ENCODE peak calls at places on chromosomes 5 and 9, in four cellular contexts. One of them, this sample, is unnamed. For H3K36me3, the result is how much of the 10 kb centered on the place peaks cover.

GRCh38 chr5:21680196-21680595 is 1172.9 kb downstream of the CDH12 start:
- DNase-seq in HCT116: no peak
- DNase-seq in K562: no peak
- DNase-seq in HepG2: no peak
- DNase-seq in this sample: no peak

GRCh38 chr5:168833383-168833782 is 254.2 kb upstream of the PANK3 start:
- DNase-seq in HCT116: no peak
- DNase-seq in HepG2: no peak
- DNase-seq in K562: no peak
- DNase-seq in this sample: no peak

GRCh38 chr5:126525630-126526245 is 69.3 kb downstream of the ALDH7A1 start:
- DNase-seq in HepG2: peak
- DNase-seq in HCT116: peak
- DNase-seq in K562: no peak
- DNase-seq in this sample: no peak

GRCh38 chr5:167671176-167671575 is 620.3 kb upstream of the WWC1 start:
- DNase-seq in K562: no peak
- DNase-seq in HepG2: no peak
- DNase-seq in HCT116: no peak
- DNase-seq in this sample: no peak

GRCh38 chr9:19720374-19720773 is 68.5 kb downstream of the SLC24A2 start:
- DNase-seq in HCT116: no peak
- DNase-seq in K562: no peak
- DNase-seq in HepG2: peak
- DNase-seq in this sample: no peak

GRCh38 chr9:127163409-127163808 is 41.0 kb upstream of the ANGPTL2 start:
- DNase-seq in HCT116: no peak
- DNase-seq in HepG2: peak
- DNase-seq in K562: no peak
- DNase-seq in this sample: no peak

GRCh38 chr9:33489070-33489469 is 15.3 kb upstream of the NOL6 start:
- DNase-seq in K562: no peak
- DNase-seq in HCT116: no peak
- DNase-seq in HepG2: no peak
- DNase-seq in this sample: no peak

GRCh38 chr5:102623295-102623694 is 124.5 kb upstream of the SLCO6A1 start:
- DNase-seq in K562: no peak
- DNase-seq in HCT116: no peak
- DNase-seq in HepG2: no peak
- DNase-seq in this sample: no peak

GRCh38 chr5:179060116-179061008 is at the start of gene ZNF354C:
- DNase-seq in K562: no peak
- DNase-seq in HCT116: no peak
- DNase-seq in HepG2: no peak
- DNase-seq in this sample: no peak

GRCh38 chr5:54895816-54896341 is 89.5 kb downstream of the ESM1 start:
- DNase-seq in HepG2: peak
- DNase-seq in HCT116: peak
- DNase-seq in K562: no peak
- DNase-seq in this sample: no peak

GRCh38 chr5:4905674-4906528 is 234.2 kb upstream of the ADAMTS16 start:
- DNase-seq in HCT116: no peak
- DNase-seq in K562: peak
- DNase-seq in HepG2: peak
- DNase-seq in this sample: no peak

GRCh38 chr5:33272288-33272687 is 168.5 kb upstream of the TARS1 start:
- DNase-seq in K562: no peak
- DNase-seq in HCT116: peak
- DNase-seq in HepG2: no peak
- DNase-seq in this sample: peak

GRCh38 chr5:158049459-158049858 is 190.5 kb upstream of the CLINT1 start:
- DNase-seq in K562: no peak
- DNase-seq in HepG2: no peak
- DNase-seq in HCT116: no peak
- DNase-seq in this sample: no peak

GRCh38 chr5:9523090-9523813 is 22.6 kb downstream of the SEMA5A start:
- DNase-seq in K562: no peak
- DNase-seq in HepG2: no peak
- DNase-seq in HCT116: no peak
- DNase-seq in this sample: no peak

GRCh38 chr9:5617749-5618148 is 11.2 kb upstream of the RIC1 start:
- DNase-seq in HCT116: no peak
- DNase-seq in HepG2: no peak
- DNase-seq in K562: no peak
- DNase-seq in this sample: no peak

GRCh38 chr5:116032094-116032517 is at the start of gene ARL14EPL:
- DNase-seq in K562: peak
- DNase-seq in HCT116: peak
- DNase-seq in HepG2: peak
- DNase-seq in this sample: peak

GRCh38 chr9:101510344-101510940 is 23.2 kb upstream of the RNF20 start:
- DNase-seq in HepG2: no peak
- DNase-seq in K562: no peak
- DNase-seq in HCT116: no peak
- DNase-seq in this sample: no peak

GRCh38 chr9:98791147-98792095 is 4.9 kb downstream of the ANKS6 start:
- DNase-seq in HepG2: peak
- DNase-seq in HCT116: peak
- DNase-seq in K562: peak
- DNase-seq in this sample: peak

GRCh38 chr5:154513669-154514084 is 35.6 kb upstream of the HAND1 start:
- DNase-seq in K562: no peak
- DNase-seq in HCT116: no peak
- DNase-seq in HepG2: no peak
- DNase-seq in this sample: no peak

GRCh38 chr5:40939753-40940152 is 30.5 kb downstream of the C7 start:
- DNase-seq in HCT116: no peak
- DNase-seq in HepG2: no peak
- DNase-seq in K562: no peak
- DNase-seq in this sample: no peak

DNA sequence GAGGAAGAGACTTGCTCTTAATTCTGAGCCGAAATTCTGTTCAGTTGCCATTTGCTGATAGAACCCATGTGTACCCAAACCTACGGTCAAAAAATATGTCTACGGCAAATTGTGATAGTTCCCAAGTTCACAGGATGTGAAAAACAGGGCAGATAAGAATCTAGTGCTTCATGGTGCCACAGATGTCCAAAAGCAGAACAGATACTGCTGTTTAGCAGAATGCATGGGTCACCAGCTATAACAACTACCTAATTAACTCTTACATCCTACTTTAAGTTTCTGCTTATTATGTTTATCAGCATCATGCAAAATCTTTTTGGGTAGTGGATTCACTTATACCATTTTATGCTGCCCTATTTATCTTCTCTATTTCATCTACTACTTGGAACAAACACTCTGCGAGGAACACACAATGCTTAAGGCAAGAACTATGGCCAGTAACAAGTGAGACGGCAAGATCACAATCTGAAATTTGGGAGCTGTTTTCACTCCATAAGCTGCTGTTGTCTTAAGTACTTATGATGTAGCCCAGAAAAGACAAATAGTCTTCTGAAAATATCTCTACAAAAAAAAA is 232.1 kb downstream of the TLR4 start:
- DNase-seq in HCT116: no peak
- DNase-seq in HepG2: no peak
- DNase-seq in K562: no peak
- DNase-seq in this sample: no peak
- TF ChIP-seq TCF7L2 in HCT116: no peak
- TF ChIP-seq TCF7L2 in HepG2: no peak
- TF ChIP-seq TCF7L2 in K562: no peak
- TF ChIP-seq TCF7L2 in this sample: no peak

GRCh38 chr9:68967800-68968199 is 46.1 kb downstream of the PRKACG start:
- DNase-seq in K562: no peak
- DNase-seq in HCT116: no peak
- DNase-seq in HepG2: no peak
- DNase-seq in this sample: no peak

GRCh38 chr9:68964765-68965164 is 49.1 kb downstream of the PRKACG start:
- DNase-seq in HCT116: no peak
- DNase-seq in K562: no peak
- DNase-seq in HepG2: no peak
- DNase-seq in this sample: no peak

GRCh38 chr9:68969538-68969937 is 44.4 kb downstream of the PRKACG start:
- DNase-seq in K562: peak
- DNase-seq in HepG2: peak
- DNase-seq in HCT116: no peak
- DNase-seq in this sample: no peak

GRCh38 chr9:68964102-68964541 is 49.8 kb downstream of the PRKACG start:
- DNase-seq in HepG2: no peak
- DNase-seq in HCT116: no peak
- DNase-seq in K562: no peak
- DNase-seq in this sample: no peak

DNA sequence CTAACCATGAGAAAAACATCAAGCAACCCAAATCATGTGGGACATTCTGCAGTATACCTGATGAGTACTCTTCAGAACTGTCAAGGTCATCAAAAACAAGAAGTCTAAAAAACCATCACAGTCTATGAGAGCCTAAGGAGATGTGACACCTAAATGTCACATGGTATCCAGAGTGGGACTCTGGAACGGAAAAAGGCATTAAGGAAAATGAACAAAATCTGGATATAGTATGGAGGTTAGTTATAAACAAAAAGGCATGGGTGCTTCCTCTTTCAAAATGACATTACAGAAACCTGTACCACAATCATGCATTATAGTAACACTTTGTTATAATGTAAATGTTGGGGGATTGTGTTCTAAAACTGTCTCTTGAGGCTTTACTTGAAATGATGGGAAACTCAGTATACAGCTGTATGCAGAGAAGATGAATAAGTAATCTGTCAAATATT is 47.4 kb downstream of the PRKACG start:
- DNase-seq in K562: no peak
- DNase-seq in HCT116: no peak
- DNase-seq in HepG2: no peak
- DNase-seq in this sample: no peak
- H3K4me3 ChIP-seq in K562: no peak
- H3K4me3 ChIP-seq in HCT116: no peak
- H3K4me3 ChIP-seq in HepG2: no peak
- H3K4me3 ChIP-seq in this sample: no peak

DNA sequence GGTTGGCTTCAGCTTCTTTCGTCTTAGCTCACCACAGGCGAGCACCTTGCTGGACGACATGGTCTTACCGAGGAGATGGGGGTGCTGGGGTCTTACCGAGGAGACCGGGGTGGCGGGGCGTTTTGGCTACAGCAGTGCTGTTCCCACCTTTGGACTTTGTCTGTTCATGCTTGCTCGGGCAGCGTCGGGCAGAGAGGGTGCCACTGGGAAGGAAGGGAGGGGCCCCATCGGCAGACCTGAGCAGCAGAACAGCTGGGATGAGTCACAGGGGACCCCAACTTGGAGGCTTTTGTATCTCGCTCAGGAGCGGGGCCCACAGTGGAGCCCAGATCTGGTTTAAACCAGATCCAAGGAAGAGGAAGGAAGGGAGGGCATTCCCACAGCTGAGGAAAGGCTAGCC is 106.0 kb upstream of the CACNA1B start:
- DNase-seq in K562: no peak
- DNase-seq in HCT116: no peak
- DNase-seq in HepG2: no peak
- DNase-seq in this sample: no peak
- H3K36me3 ChIP-seq in K562: half or more
- H3K36me3 ChIP-seq in HCT116: under half
- H3K36me3 ChIP-seq in HepG2: under half
- H3K36me3 ChIP-seq in this sample: under half

GRCh38 chr9:92136184-92136858 is 21.1 kb upstream of the SPTLC1 start:
- DNase-seq in K562: no peak
- DNase-seq in HepG2: no peak
- DNase-seq in HCT116: no peak
- DNase-seq in this sample: no peak

GRCh38 chr9:92135576-92135975 is 20.4 kb upstream of the SPTLC1 start:
- DNase-seq in HepG2: no peak
- DNase-seq in HCT116: no peak
- DNase-seq in K562: no peak
- DNase-seq in this sample: no peak

GRCh38 chr9:92133949-92134604 is 18.9 kb upstream of the SPTLC1 start:
- DNase-seq in HepG2: peak
- DNase-seq in K562: peak
- DNase-seq in HCT116: peak
- DNase-seq in this sample: peak

GRCh38 chr9:92138157-92138959 is 23.1 kb upstream of the SPTLC1 start:
- DNase-seq in K562: peak
- DNase-seq in HepG2: peak
- DNase-seq in HCT116: no peak
- DNase-seq in this sample: no peak

DNA sequence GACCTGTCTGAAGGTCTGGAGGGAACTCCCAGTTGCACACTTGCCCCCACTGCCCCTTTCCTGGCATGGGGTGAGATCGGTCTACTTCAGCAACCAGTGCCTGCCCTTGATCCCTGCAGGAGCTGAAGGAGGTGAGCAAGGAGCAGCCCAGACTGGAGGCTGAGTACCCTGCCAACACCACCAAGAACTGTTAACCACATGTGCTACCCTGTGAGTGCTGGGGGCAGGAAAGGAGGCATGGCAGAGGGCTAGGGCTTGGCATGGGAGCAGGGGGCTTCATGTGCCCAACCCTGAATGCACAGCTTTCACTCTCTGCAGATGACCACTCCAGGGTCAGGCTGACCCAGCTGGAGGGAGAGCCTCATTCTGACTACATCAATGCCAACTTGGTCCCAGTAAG is 17.3 kb upstream of the SPTLC1 start:
- DNase-seq in HepG2: no peak
- DNase-seq in K562: no peak
- DNase-seq in HCT116: no peak
- DNase-seq in this sample: no peak
- TF ChIP-seq TCF7L2 in HepG2: no peak
- TF ChIP-seq TCF7L2 in K562: no peak
- TF ChIP-seq TCF7L2 in HCT116: no peak
- TF ChIP-seq TCF7L2 in this sample: no peak

DNA sequence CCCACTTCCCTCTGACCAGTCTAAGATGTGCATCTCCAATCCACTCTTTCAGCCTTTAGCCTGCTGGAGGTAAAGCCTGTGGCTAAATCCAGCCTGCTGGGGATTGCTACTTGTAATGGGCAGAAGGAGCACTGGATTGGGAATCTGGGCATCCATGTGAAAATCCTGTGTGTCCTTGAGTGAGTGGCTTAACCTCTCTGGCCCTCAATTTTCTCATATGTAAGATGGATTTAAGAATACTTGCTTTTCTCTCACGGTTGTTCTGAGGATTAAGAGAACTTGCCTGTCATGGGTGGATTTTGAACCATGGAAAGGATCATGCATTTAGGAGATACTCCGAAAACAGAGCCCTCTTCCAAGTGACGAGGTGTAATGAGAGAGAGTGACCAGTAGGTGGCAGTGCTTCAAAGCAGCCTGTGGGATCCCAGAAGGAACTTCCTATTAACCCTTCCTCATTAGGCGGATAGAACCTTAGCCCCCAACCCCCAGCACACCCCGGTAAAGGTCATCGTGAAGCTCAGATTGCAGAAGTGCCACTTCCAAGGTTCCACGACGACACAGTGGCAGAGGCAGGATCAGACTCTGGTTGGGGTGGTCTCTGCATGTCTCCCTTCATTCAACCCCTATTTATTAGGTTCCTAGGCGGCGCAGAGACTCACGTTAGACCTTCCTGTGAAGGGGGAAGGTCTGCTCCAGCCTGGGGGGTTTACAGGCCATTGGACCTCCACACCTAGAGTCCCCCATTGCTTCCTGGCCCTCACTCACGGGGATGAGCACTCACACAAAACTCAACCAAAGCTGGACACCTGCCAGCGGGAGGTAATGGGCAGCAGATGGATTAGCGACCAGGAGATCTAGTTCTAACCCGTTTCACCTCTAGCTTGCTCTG is 68.7 kb upstream of the ZNF618 start:
- DNase-seq in HCT116: peak
- DNase-seq in K562: peak
- DNase-seq in HepG2: peak
- DNase-seq in this sample: peak
- H3K4me3 ChIP-seq in HCT116: no peak
- H3K4me3 ChIP-seq in K562: no peak
- H3K4me3 ChIP-seq in HepG2: no peak
- H3K4me3 ChIP-seq in this sample: peak